ENCODE peak calls at places on chromosomes 7 and 10, in five cellular contexts. One of them, this sample, is unnamed.

GRCh38 chr10:83545901-83546391 is 593.4 kb upstream of the GHITM start:
- DNase-seq in ovary: no peak
- DNase-seq in A549: no peak
- DNase-seq in IMR-90: no peak
- DNase-seq in psoas muscle: no peak
- DNase-seq in this sample: no peak

GRCh38 chr10:50279489-50279888 is 28.2 kb upstream of the ASAH2 start:
- DNase-seq in ovary: no peak
- DNase-seq in A549: no peak
- DNase-seq in IMR-90: no peak
- DNase-seq in psoas muscle: no peak
- DNase-seq in this sample: no peak

GRCh38 chr7:4131043-4131442 is 551.1 kb upstream of the FOXK1 start:
- DNase-seq in ovary: no peak
- DNase-seq in A549: no peak
- DNase-seq in IMR-90: no peak
- DNase-seq in psoas muscle: no peak
- DNase-seq in this sample: no peak

GRCh38 chr10:47438857-47439474 is 44.9 kb downstream of the ANXA8 start:
- DNase-seq in ovary: no peak
- DNase-seq in A549: peak
- DNase-seq in IMR-90: peak
- DNase-seq in psoas muscle: no peak
- DNase-seq in this sample: peak

GRCh38 chr7:48643420-48644013 is 280.8 kb upstream of the CDC14C start:
- DNase-seq in ovary: no peak
- DNase-seq in A549: no peak
- DNase-seq in IMR-90: no peak
- DNase-seq in psoas muscle: no peak
- DNase-seq in this sample: no peak

GRCh38 chr10:61592581-61592980 is 70.1 kb upstream of the CABCOCO1 start:
- DNase-seq in ovary: no peak
- DNase-seq in A549: peak
- DNase-seq in IMR-90: no peak
- DNase-seq in psoas muscle: no peak
- DNase-seq in this sample: no peak

GRCh38 chr10:77837248-77837924 is 89.2 kb downstream of the DLG5 start:
- DNase-seq in ovary: no peak
- DNase-seq in A549: no peak
- DNase-seq in IMR-90: peak
- DNase-seq in psoas muscle: no peak
- DNase-seq in this sample: no peak

GRCh38 chr7:133853706-133854276 is 273.3 kb upstream of the LRGUK start:
- DNase-seq in ovary: no peak
- DNase-seq in A549: peak
- DNase-seq in IMR-90: peak
- DNase-seq in psoas muscle: peak
- DNase-seq in this sample: no peak

GRCh38 chr7:136868496-136869005 is at the start of gene CHRM2:
- DNase-seq in ovary: no peak
- DNase-seq in A549: no peak
- DNase-seq in IMR-90: peak
- DNase-seq in psoas muscle: no peak
- DNase-seq in this sample: no peak

GRCh38 chr7:2468227-2468626 is 8.0 kb downstream of the GRIFIN start:
- DNase-seq in ovary: no peak
- DNase-seq in A549: no peak
- DNase-seq in IMR-90: no peak
- DNase-seq in psoas muscle: no peak
- DNase-seq in this sample: no peak

GRCh38 chr7:38463277-38464224 is 167.6 kb downstream of the AMPH start:
- DNase-seq in ovary: no peak
- DNase-seq in A549: no peak
- DNase-seq in IMR-90: peak
- DNase-seq in psoas muscle: peak
- DNase-seq in this sample: peak

GRCh38 chr7:151339651-151340377 is 1.8 kb upstream of the NUB1 start:
- DNase-seq in ovary: no peak
- DNase-seq in A549: no peak
- DNase-seq in IMR-90: no peak
- DNase-seq in psoas muscle: no peak
- DNase-seq in this sample: no peak

GRCh38 chr10:133325761-133326463 is 10.8 kb downstream of the CALY start:
- DNase-seq in ovary: no peak
- DNase-seq in A549: no peak
- DNase-seq in IMR-90: no peak
- DNase-seq in psoas muscle: no peak
- DNase-seq in this sample: no peak

GRCh38 chr7:11203224-11203623 is 229.6 kb downstream of the PHF14 start:
- DNase-seq in ovary: no peak
- DNase-seq in A549: no peak
- DNase-seq in IMR-90: no peak
- DNase-seq in psoas muscle: no peak
- DNase-seq in this sample: no peak

GRCh38 chr10:110993024-110993693 is 73.8 kb downstream of the SHOC2 start:
- DNase-seq in ovary: no peak
- DNase-seq in A549: no peak
- DNase-seq in IMR-90: peak
- DNase-seq in psoas muscle: no peak
- DNase-seq in this sample: no peak

GRCh38 chr10:72276013-72276387 is 2.3 kb downstream of the DDIT4 start:
- DNase-seq in ovary: peak
- DNase-seq in A549: no peak
- DNase-seq in IMR-90: no peak
- DNase-seq in psoas muscle: peak
- DNase-seq in this sample: peak

GRCh38 chr7:22445140-22445722 is 54.8 kb downstream of the STEAP1B start:
- DNase-seq in ovary: peak
- DNase-seq in A549: no peak
- DNase-seq in IMR-90: peak
- DNase-seq in psoas muscle: peak
- DNase-seq in this sample: no peak

GRCh38 chr7:1747004-1747801 is 77.1 kb downstream of the ELFN1 start:
- DNase-seq in ovary: no peak
- DNase-seq in A549: no peak
- DNase-seq in IMR-90: no peak
- DNase-seq in psoas muscle: no peak
- DNase-seq in this sample: no peak

GRCh38 chr7:155652156-155653124 is 8.0 kb downstream of the RBM33 start:
- DNase-seq in ovary: no peak
- DNase-seq in A549: no peak
- DNase-seq in IMR-90: peak
- DNase-seq in psoas muscle: no peak
- DNase-seq in this sample: no peak

GRCh38 chr7:158544708-158545107 is 42.9 kb downstream of the PTPRN2 start:
- DNase-seq in ovary: no peak
- DNase-seq in A549: no peak
- DNase-seq in IMR-90: no peak
- DNase-seq in psoas muscle: no peak
- DNase-seq in this sample: no peak

GRCh38 chr7:158541330-158542010 is 46.2 kb downstream of the PTPRN2 start:
- DNase-seq in ovary: no peak
- DNase-seq in A549: no peak
- DNase-seq in IMR-90: no peak
- DNase-seq in psoas muscle: no peak
- DNase-seq in this sample: no peak

GRCh38 chr7:158543401-158543680 is 44.3 kb downstream of the PTPRN2 start:
- DNase-seq in ovary: no peak
- DNase-seq in A549: no peak
- DNase-seq in IMR-90: no peak
- DNase-seq in psoas muscle: no peak
- DNase-seq in this sample: no peak

GRCh38 chr7:158543840-158544239 is 43.8 kb downstream of the PTPRN2 start:
- DNase-seq in ovary: no peak
- DNase-seq in A549: no peak
- DNase-seq in IMR-90: no peak
- DNase-seq in psoas muscle: no peak
- DNase-seq in this sample: no peak

DNA sequence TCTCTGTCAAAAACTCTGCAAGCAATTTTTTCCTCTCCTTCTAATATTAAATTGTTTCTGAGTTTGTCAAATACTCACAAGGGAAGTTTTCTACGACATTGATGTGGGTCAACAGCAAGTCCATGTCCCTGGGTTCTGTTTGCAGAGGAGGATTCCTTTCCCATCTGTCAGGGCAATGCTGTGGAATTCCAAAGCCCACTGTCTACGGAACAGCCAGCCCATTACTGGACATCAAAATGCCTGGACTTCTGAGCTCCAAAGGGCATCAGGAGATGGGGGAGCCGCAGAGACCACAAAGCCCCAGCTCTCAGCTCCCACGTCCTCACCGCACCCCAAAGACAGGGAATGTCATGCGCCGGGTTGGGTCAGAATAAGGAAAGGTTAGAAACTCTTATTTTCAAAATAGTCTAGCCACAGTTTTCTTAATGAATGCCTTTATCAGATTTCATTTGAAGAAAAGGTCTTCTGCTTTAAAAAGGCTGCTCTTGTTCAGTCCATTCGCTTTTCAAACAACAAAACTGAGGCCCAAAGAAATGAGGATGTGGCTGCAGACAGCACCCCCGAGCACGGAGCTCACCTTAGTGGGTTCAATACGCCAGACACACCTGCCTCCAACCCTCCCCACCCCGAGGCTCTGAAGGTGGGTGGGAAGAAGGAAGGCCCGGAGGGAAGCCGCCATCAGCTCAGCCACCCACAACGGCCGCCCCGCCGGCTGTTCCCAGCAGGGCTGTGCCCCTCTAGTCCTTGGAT is 44.8 kb downstream of the PTPRN2 start:
- DNase-seq in ovary: no peak
- DNase-seq in A549: no peak
- DNase-seq in IMR-90: no peak
- DNase-seq in psoas muscle: no peak
- DNase-seq in this sample: no peak
- H3K27ac ChIP-seq in ovary: no peak
- H3K27ac ChIP-seq in A549: no peak
- H3K27ac ChIP-seq in IMR-90: no peak
- H3K27ac ChIP-seq in psoas muscle: no peak
- H3K27ac ChIP-seq in this sample: no peak

GRCh38 chr7:39745320-39745719 is 121.9 kb downstream of the RALA start:
- DNase-seq in ovary: no peak
- DNase-seq in A549: no peak
- DNase-seq in IMR-90: no peak
- DNase-seq in psoas muscle: no peak
- DNase-seq in this sample: no peak

GRCh38 chr7:39744620-39745019 is 121.2 kb downstream of the RALA start:
- DNase-seq in ovary: no peak
- DNase-seq in A549: no peak
- DNase-seq in IMR-90: no peak
- DNase-seq in psoas muscle: no peak
- DNase-seq in this sample: no peak

GRCh38 chr7:39746162-39746782 is 122.9 kb downstream of the RALA start:
- DNase-seq in ovary: peak
- DNase-seq in A549: peak
- DNase-seq in IMR-90: peak
- DNase-seq in psoas muscle: peak
- DNase-seq in this sample: peak

DNA sequence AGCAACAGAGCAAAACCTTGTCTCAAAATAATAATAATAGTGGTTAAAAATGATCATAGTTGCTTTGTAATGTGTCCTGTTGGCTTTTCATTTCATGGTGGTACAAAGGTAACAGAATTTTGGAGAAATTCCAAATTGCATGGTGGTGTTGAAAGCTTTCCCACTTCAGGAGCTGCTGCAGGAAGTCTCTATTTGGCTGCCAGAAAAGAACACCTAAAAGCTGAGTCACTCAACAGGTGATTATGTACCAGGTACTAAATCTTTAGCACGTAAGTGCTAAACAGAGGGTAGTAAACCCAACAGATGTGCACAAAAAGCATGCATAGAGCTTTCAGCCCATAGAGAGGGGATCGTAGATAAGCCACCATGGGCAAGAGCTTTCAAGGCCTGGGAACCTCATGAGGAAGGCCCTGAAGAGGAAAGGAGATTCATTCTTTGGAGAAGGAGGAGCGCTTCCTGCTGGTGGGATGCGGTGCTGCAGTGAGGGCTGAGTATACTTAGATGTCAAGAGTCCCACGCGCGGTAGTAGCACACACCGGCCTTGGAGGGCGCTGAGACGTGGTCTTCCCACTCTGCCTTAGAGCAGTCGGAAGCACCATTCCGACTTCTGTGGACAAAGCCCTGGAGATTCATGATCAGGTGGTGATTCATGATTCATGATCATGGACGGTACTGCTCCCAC is 118.7 kb downstream of the RALA start:
- DNase-seq in ovary: no peak
- DNase-seq in A549: peak
- DNase-seq in IMR-90: peak
- DNase-seq in psoas muscle: no peak
- DNase-seq in this sample: no peak
- H3K27ac ChIP-seq in ovary: no peak
- H3K27ac ChIP-seq in A549: no peak
- H3K27ac ChIP-seq in IMR-90: no peak
- H3K27ac ChIP-seq in psoas muscle: no peak
- H3K27ac ChIP-seq in this sample: no peak

DNA sequence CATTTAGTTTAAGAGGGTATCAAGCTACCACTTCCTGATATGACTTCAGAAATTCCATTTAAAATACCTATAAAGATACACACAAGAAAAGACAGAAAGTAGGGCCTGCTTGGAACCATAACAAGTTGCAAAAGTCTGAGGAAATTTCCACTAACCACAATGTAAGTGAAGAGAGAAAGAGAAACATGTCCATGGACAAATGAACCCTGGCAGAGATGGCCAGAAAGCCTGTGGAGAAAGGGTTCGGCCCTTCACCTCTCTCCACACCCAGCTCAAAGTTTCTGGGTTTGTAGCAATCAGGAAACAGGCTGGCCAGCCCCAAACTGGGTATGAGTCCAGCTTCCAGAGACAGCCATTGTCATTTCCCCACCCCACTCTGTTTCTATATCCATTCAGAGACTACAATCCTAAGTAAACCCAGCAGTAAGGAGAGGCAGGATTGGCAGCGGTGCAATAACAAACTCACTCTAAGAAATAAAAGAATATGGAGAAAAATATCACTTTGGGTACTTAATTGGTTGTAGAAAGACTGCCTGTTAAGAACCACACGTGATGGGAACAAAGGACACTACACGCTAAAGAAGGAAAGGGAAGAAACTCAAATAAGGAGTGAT is 71.1 kb downstream of the STK17A start:
- DNase-seq in ovary: no peak
- DNase-seq in A549: no peak
- DNase-seq in IMR-90: no peak
- DNase-seq in psoas muscle: no peak
- DNase-seq in this sample: no peak
- H3K27ac ChIP-seq in ovary: no peak
- H3K27ac ChIP-seq in A549: no peak
- H3K27ac ChIP-seq in IMR-90: no peak
- H3K27ac ChIP-seq in psoas muscle: no peak
- H3K27ac ChIP-seq in this sample: no peak

DNA sequence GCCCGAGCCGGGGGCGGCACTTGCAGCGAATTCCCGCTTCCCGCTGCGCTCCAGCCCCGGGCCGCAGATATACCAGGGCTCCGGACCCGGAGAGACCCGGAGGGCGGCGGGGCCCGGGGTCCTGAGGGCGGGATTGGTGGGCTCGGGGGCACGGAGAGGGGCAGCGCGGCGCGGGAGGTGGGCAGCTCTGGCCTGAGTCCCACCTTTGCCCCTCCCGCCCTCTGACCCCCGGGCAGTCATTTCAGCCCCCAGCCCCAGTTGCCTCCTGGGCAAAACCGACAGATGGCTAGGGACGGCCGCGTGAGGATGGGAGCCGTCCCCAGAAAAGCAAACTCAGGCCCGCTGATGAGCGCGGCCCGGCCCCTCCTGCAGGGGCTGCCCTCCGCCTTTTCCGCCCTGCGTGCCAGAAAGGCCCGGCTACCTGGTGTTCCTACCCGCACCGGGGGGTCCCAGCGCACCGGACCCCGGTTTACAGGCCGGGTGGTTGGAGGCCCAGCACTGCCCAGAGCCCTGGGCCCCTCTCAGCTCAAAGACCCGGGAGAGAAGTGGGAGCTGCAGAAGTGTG is 56.7 kb downstream of the RBM17 start:
- DNase-seq in ovary: no peak
- DNase-seq in A549: no peak
- DNase-seq in IMR-90: no peak
- DNase-seq in psoas muscle: no peak
- DNase-seq in this sample: no peak
- H3K27ac ChIP-seq in ovary: peak
- H3K27ac ChIP-seq in A549: peak
- H3K27ac ChIP-seq in IMR-90: peak
- H3K27ac ChIP-seq in psoas muscle: peak
- H3K27ac ChIP-seq in this sample: peak